ENCODE peak calls at places on chromosomes 6 and 20, in five cellular contexts. K is suprapubic skin, S is A549, D is left ventricle myocardium inferior, A is left lung. T is an unnamed sample.

GRCh38 chr6:22575190-22575589 is 5.8 kb downstream of the HDGFL1 start:
- DNase-seq in K (no peak), A (no peak), S (no peak), D (no peak), T (no peak)

GRCh38 chr6:78867020-78867369 is 356 bp upstream of the IRAK1BP1 start:
- DNase-seq in S (no peak), K (no peak), A (no peak), D (no peak), T (no peak)

GRCh38 chr20:18094191-18094590 is 36.5 kb upstream of the OVOL2 start:
- DNase-seq in A (no peak), K (no peak), D (no peak), S (no peak), T (no peak)

GRCh38 chr20:49349678-49350077 is 71.8 kb upstream of the ZNFX1 start:
- DNase-seq in K (no peak), A (no peak), S (no peak), D (no peak), T (no peak)

GRCh38 chr6:77178821-77179220 is 284.5 kb downstream of the HTR1B start:
- DNase-seq in D (no peak), A (no peak), K (no peak), S (no peak), T (no peak)

GRCh38 chr6:88004707-88005106 is 42.9 kb upstream of the SPACA1 start:
- DNase-seq in A (peak; percentile 23), K (no peak), S (no peak), D (no peak), T (no peak)

GRCh38 chr20:57619053-57619831 is 984 bp downstream of the ZBP1 start:
- DNase-seq in D (peak; percentile 63), A (peak; percentile 94), K (peak; percentile 77), S (no peak), T (peak; percentile 78)

GRCh38 chr6:35552285-35552917 is 39.7 kb upstream of the TULP1 start:
- DNase-seq in S (peak; percentile 51), D (no peak), A (no peak), K (no peak), T (no peak)

GRCh38 chr6:13762648-13763441 is 51.2 kb upstream of the RANBP9 start:
- DNase-seq in S (no peak), K (peak; percentile 87), A (no peak), D (no peak), T (peak; percentile 79)

GRCh38 chr20:45339084-45339483 is 9.1 kb downstream of the SDC4 start:
- DNase-seq in A (no peak), K (no peak), S (no peak), D (no peak), T (no peak)

GRCh38 chr20:21183722-21184121 is 57.8 kb downstream of the KIZ start:
- DNase-seq in K (no peak), S (peak; percentile 9), A (no peak), D (no peak), T (no peak)

GRCh38 chr6:174036-174435 is 118.3 kb upstream of the DUSP22 start:
- DNase-seq in K (no peak), A (no peak), S (no peak), D (no peak), T (no peak)

GRCh38 chr6:117810269-117810668 is 96.8 kb upstream of the SLC35F1 start:
- DNase-seq in D (no peak), S (no peak), K (no peak), A (peak; percentile 47), T (peak; percentile 36)

GRCh38 chr20:36519944-36520343 is 21.4 kb upstream of the MYL9 start:
- DNase-seq in A (no peak), D (no peak), S (no peak), K (no peak), T (no peak)

GRCh38 chr6:89221971-89222887 is 5.1 kb upstream of the GABRR1 start:
- DNase-seq in S (no peak), A (no peak), D (no peak), K (no peak), T (no peak)

GRCh38 chr6:122788663-122789062 is 395 bp upstream of the SMPDL3A start:
- DNase-seq in A (no peak), D (no peak), S (no peak), K (no peak), T (no peak)

GRCh38 chr6:152632383-152632782 is 4.8 kb downstream of the SYNE1 start:
- DNase-seq in K (no peak), S (no peak), A (no peak), D (no peak), T (no peak)

GRCh38 chr6:151409260-151409659 is 17.9 kb upstream of the ZBTB2 start:
- DNase-seq in D (no peak), A (no peak), K (no peak), S (no peak), T (no peak)

GRCh38 chr20:5056801-5057599 is 55.7 kb upstream of the SLC23A2 start:
- DNase-seq in A (peak; percentile 85), K (no peak), S (peak; percentile 64), D (peak; percentile 39), T (peak; percentile 86)

GRCh38 chr6:169940554-169941290 is 189.3 kb downstream of the ERMARD start:
- DNase-seq in S (no peak), D (no peak), K (no peak), A (no peak), T (no peak)

GRCh38 chr6:169965239-169965638 is 213.8 kb downstream of the ERMARD start:
- DNase-seq in D (no peak), S (no peak), K (peak; percentile 38), A (no peak), T (no peak)

GRCh38 chr6:50610562-50610961 is 102.8 kb upstream of the TFAP2D start:
- DNase-seq in K (no peak), D (no peak), S (no peak), A (no peak), T (no peak)

GRCh38 chr6:148768646-148769270 is 21.9 kb downstream of the UST start:
- DNase-seq in A (no peak), S (no peak), K (no peak), D (no peak), T (no peak)

GRCh38 chr6:160124605-160125004 is 3.0 kb downstream of the SLC22A1 start:
- DNase-seq in D (no peak), S (no peak), A (no peak), K (no peak), T (peak; percentile 36)

GRCh38 chr6:78883651-78884050 is 16.3 kb downstream of the IRAK1BP1 start:
- DNase-seq in A (no peak), K (no peak), S (no peak), D (no peak), T (no peak)

DNA sequence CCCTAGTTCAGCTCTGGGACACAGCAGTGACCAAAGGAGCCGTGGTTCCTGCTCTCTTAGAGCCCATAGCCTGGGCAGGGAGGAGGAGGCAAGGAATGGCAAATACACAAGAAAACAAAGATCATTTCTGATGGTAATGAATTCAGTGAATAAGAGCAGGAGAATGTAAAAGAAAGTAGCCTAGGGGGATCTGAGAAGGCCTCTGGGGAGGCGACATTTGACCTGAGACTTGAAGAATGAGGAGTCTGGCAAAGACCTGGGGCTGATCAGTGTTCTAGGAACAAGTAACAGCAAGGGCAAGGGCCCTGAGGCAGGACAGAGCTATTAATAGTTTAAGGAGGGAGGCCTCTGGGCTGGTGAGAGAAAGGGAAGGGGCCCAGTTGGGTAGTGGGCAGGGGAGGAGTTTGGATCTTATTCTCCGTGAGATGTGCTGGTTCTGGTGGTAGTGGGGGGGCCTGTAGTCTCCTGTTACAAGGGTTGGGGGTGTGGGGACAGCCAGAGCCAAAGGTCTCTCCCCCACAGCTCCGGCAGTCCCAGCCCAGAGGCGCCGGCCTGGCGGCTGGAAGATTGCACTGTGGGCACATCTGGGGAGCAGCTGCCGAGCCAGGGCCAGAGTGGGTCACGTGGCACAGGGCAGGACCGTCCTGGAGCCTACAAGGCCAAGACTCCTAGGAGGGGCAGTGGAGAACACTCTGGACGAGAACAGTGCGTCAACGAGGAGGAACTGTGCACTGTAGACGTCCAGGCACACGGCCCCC is 9.3 kb upstream of the ID1 start:
- DNase-seq in A (peak; percentile 89), D (peak; percentile 89), K (peak; percentile 96), S (peak; percentile 95), T (peak; percentile 90)
- H3K4me3 ChIP-seq in A (no peak overlapping the region), D (no peak overlapping the region), K (no peak overlapping the region), S (peak overlapping the region; percentile 62), T (no peak overlapping the region)

GRCh38 chr6:36983538-36983937 is 2.5 kb downstream of the MTCH1 start:
- DNase-seq in K (no peak), S (no peak), D (no peak), A (no peak), T (no peak)
- H3K27ac ChIP-seq in K (no peak overlapping the region), S (no peak overlapping the region), D (peak overlapping the region; percentile 85), A (no peak overlapping the region), T (no peak overlapping the region)

DNA sequence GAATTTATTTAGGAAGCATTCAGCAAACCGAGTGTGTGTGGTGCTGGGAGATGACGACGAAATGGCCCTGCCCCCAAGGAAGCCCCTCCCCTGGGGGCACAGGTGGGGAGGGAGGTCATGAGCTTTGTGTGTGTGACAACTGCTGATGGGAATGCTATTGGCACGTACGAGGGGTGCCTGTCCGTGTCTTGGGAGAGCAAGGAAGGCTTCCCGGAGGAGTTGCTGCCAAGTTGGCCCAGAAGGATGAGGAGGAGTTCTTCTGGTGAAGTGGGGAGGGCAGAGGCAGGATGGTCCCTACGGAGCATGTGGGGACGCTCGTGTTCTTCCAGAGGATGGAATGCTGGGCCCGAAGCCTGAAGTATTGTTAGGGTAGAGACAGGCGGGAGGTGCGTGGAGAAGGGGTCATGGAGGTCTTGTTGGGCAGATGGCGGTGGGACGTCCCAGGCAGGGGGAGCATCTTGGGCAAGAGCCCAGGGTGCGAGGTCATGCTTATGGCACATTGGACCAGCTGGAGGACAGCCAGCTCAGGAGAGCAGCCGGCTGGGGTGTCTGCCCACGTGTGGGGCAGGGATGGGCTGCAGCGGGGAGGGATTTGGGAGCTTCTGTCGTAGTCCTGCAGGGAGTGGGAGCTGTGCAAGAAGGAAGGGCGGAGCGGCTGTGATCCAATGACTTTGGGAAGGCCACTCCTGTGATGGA is 46.1 kb downstream of the SYNJ2 start:
- DNase-seq in D (peak; percentile 20), S (peak; percentile 39), A (peak; percentile 62), K (no peak), T (no peak)
- H3K4me3 ChIP-seq in D (no peak overlapping the region), S (no peak overlapping the region), A (no peak overlapping the region), K (no peak overlapping the region), T (no peak overlapping the region)

GRCh38 chr6:30889138-30889885 is 5.0 kb downstream of the DDR1 start:
- DNase-seq in D (no peak), A (no peak), K (no peak), S (no peak), T (no peak)
- H3K27ac ChIP-seq in D (no peak overlapping the region), A (no peak overlapping the region), K (peak overlapping the region; percentile 0), S (peak overlapping the region; percentile 43), T (no peak overlapping the region)

GRCh38 chr20:25197173-25197869 is 1.8 kb downstream of the ENTPD6 start:
- DNase-seq in K (no peak), S (no peak), D (no peak), A (no peak), T (no peak)
- H3K4me3 ChIP-seq in K (peak overlapping the region; percentile 95), S (peak overlapping the region; percentile 95), D (peak overlapping the region; percentile 98), A (no peak overlapping the region), T (no peak overlapping the region)

GRCh38 chr6:85810558-85810957 is 167.9 kb upstream of the SYNCRIP start:
- DNase-seq in K (no peak), D (no peak), A (no peak), S (no peak), T (no peak)
- H3K27ac ChIP-seq in K (no peak overlapping the region), D (no peak overlapping the region), A (no peak overlapping the region), S (no peak overlapping the region), T (no peak overlapping the region)

T was measured in aorta.